ENCODE peak calls at places on chromosomes 13 and 19, in four cellular contexts. K is neural crest cell, U is psoas muscle, A is cardiac muscle cell. B is an unnamed sample.

GRCh38 chr13:30696278-30697176 is 38.8 kb upstream of the ALOX5AP start:
- DNase-seq in U (peak), K (no peak), A (peak), B (no peak)

GRCh38 chr13:78606471-78607408 is 3.4 kb upstream of the POU4F1 start:
- DNase-seq in U (no peak), K (no peak), A (no peak), B (no peak)

GRCh38 chr13:108609353-108609752 is 20.1 kb upstream of the MYO16 start:
- DNase-seq in U (no peak), K (no peak), A (peak), B (no peak)

GRCh38 chr19:6026390-6026897 is 48.5 kb upstream of the RANBP3 start:
- DNase-seq in A (no peak), U (no peak), K (no peak), B (no peak)

GRCh38 chr19:38319421-38320258 is at the start of gene KCNK6:
- DNase-seq in U (peak), K (peak), A (peak), B (peak)

GRCh38 chr19:7944177-7944761 is 803 bp upstream of the TIMM44 start:
- DNase-seq in K (peak), A (peak), U (peak), B (peak)

GRCh38 chr19:54133312-54133956 is 4.1 kb upstream of the CNOT3 start:
- DNase-seq in U (no peak), A (peak), K (no peak), B (no peak)

GRCh38 chr19:57269515-57270250 is 10.6 kb upstream of the ZNF460 start:
- DNase-seq in A (peak), K (no peak), U (no peak), B (no peak)

GRCh38 chr19:2253106-2254051 is 2.8 kb downstream of the JSRP1 start:
- DNase-seq in K (peak), U (no peak), A (no peak), B (no peak)

GRCh38 chr19:41795031-41795461 is 1.3 kb upstream of the CEACAM3 start:
- DNase-seq in A (peak), K (peak), U (no peak), B (no peak)

GRCh38 chr13:45361596-45362206 is 20.7 kb upstream of the TPT1 start:
- DNase-seq in U (no peak), K (no peak), A (no peak), B (no peak)

GRCh38 chr13:42574435-42575311 is 721 bp downstream of the TNFSF11 start:
- DNase-seq in K (no peak), U (no peak), A (peak), B (no peak)

GRCh38 chr19:1085676-1086442 is 9.3 kb downstream of the POLR2E start:
- DNase-seq in A (no peak), U (no peak), K (no peak), B (no peak)

GRCh38 chr13:51305558-51305957 is 33.9 kb upstream of the SERPINE3 start:
- DNase-seq in U (no peak), A (no peak), K (no peak), B (no peak)

GRCh38 chr13:87671031-87671823 is at the start of gene SLITRK5:
- DNase-seq in K (peak), A (peak), U (peak), B (peak)

GRCh38 chr19:16017138-16017490 is 59.2 kb upstream of the TPM4 start:
- DNase-seq in K (no peak), U (no peak), A (no peak), B (peak)

GRCh38 chr19:10290876-10291553 is 1.3 kb downstream of the ICAM5 start:
- DNase-seq in K (no peak), U (no peak), A (peak), B (no peak)

GRCh38 chr19:51398096-51398704 is 7.8 kb upstream of the C19orf84 start:
- DNase-seq in U (no peak), A (peak), K (no peak), B (no peak)

GRCh38 chr13:40074338-40074737 is 418.9 kb downstream of the COG6 start:
- DNase-seq in A (peak), U (no peak), K (no peak), B (no peak)

GRCh38 chr13:89486065-89486464 is 1814.9 kb downstream of the SLITRK5 start:
- DNase-seq in A (no peak), K (no peak), U (no peak), B (no peak)

GRCh38 chr13:97246596-97246995 is 24.5 kb downstream of the MBNL2 start:
- DNase-seq in U (no peak), A (no peak), K (no peak), B (no peak)

GRCh38 chr13:44352671-44353070 is 21.0 kb upstream of the SERP2 start:
- DNase-seq in A (no peak), U (no peak), K (no peak), B (no peak)

GRCh38 chr19:36043952-36044351 is 10.1 kb downstream of the THAP8 start:
- DNase-seq in A (no peak), U (no peak), K (no peak), B (no peak)

GRCh38 chr19:45952691-45953505 is 20.8 kb downstream of the NOVA2 start:
- DNase-seq in K (peak), A (peak), U (peak), B (no peak)

GRCh38 chr19:11125994-11126685 is 29.4 kb downstream of the SPC24 start:
- DNase-seq in U (peak), A (peak), K (peak), B (peak)

DNA sequence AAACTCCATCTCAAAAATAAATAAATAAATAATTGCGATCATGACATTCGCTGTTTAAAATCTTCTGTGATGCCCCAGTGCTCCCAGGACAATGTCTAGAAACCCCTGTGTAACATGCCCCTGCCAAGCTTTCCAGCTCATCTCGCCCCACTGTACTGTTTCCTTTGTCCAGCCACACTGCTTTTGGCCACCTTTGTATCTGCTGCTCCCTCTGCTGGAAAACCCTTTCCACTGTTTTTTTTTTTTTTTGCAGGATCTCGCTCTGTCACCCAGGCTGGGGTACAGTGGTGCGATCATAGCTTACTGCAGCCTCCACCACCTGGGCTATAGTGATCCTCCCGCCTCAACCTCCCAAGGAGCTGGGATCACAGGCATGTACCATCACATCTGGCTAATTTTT is 7.5 kb downstream of the PLAUR start:
- DNase-seq in K (no peak), A (peak), U (no peak), B (no peak)
- TF ChIP-seq CTCF in K (peak), A (peak), U (no peak), B (no peak)

DNA sequence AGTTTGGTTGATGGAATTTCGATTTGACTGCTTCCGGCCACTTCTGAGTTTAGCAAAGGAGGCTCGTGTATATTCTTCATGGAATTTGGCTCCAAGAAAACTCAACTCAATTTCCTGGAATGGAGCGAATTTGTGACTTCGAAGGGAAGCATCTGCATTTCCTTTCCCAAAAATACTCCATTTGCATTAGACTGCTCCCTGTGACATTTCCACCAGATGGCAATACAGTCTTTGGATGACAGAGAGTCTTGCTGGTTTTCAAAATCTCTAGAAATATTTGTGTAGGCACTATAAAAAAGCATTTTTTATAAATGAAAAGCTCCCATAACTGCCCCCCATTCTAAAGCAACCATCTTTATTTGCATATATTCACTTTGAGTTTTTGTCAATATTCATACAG is 4.1 kb downstream of the C1QTNF9 start:
- DNase-seq in U (no peak), K (no peak), A (peak), B (no peak)
- TF ChIP-seq CTCF in U (peak), K (peak), A (peak), B (no peak)

GRCh38 chr13:35887028-35887666 is 244.0 kb downstream of the DCLK1 start:
- DNase-seq in U (no peak), K (no peak), A (no peak), B (no peak)
- TF ChIP-seq CTCF in U (no peak), K (no peak), A (no peak), B (no peak)

GRCh38 chr13:99614465-99614885 is 113.2 kb downstream of the TM9SF2 start:
- DNase-seq in U (no peak), K (no peak), A (peak), B (no peak)
- TF ChIP-seq CTCF in U (no peak), K (peak), A (peak), B (no peak)

DNA sequence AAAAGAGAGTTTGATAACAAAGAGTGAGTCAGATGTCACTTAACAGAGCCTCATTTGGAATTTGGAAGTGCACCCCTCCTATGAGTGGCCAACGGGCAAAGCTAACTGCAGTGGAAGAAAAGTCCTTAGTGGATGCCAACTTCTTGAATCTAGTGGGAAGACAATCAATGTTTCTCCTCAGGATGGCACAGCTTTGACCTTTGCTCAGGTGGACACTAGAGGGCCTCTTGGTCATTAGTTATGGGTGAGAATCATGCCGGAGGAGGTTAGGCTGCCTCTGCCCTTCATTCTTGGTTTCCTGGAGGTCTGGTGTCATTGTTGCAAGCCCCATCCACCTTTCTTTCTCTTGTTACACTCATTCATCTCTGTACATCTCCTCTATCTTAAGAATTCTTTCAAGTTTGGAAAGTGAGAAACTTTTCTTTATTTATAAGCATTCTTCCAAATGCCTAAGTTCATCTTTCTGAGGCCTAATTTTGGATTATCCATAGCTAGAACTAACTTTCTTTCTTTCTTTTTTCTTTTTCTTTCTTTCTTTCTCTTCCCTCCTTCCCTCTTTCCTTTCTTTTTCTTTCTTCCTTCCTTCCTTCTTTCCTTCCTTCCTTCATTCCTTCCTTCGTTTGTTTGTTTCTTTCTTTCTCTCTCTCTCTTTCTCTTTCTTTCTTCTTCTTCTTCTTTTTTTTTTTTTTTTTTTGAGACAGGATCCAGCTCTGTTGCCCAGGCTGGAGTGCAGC is 327.2 kb upstream of the TSHZ3 start:
- DNase-seq in U (no peak), K (no peak), A (peak), B (no peak)
- TF ChIP-seq CTCF in U (no peak), K (peak), A (peak), B (no peak)

DNA sequence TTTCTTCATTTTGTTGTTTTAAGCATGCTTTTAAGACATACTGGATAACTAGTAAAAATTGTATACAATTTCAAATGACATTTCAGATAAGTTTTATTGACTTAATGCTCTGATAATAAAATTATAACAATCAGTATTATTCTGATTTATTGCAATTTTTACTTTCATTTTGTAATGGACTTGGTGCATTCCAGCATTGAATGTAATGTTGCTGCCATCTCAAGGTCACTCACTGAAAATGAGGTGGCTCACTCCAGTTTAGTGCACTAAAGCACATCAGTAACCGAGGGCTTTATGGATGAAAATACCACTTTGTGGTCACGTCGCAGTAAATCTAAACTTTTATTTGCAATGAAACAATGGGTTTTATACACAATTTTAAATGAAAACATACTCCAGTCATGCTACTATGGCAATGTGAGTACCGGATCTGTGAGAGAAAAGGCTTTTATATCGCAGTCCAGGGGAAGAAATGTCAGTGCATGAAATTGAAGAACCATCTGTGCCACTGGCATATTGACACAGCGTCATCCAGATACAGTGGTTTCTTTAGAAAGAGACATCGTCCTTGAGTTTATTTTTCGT is 20.7 kb upstream of the ZNF507 start:
- DNase-seq in U (no peak), A (peak), K (no peak), B (no peak)
- TF ChIP-seq CTCF in U (no peak), A (peak), K (no peak), B (no peak)